ENCODE peak calls at places on chromosomes 6 and 20, in eight cellular contexts. X is ACHN; P is progenitor cell of endocrine pancreas; H is activated T-cell treated with anti-CD3 and anti-CD28 coated beads, Interleukin-2, amount 50 U/mL, for 1 hour; G is NCI-H1105; L is T-helper 17 cell; F is stimulated activated naive CD8-positive, alpha-beta T cell treated with anti-CD3 and anti-CD28 coated beads, Interleukin-15, Interleukin-2, amounts not matched to agents 100 U/mL and 50 U/mL, for 24 hours; N is type B pancreatic cell. V is an unnamed sample.

GRCh38 chr20:58461899-58462298 is 53.3 kb downstream of the APCDD1L start:
- DNase-seq in X (no peak), P (no peak), H (no peak), G (no peak), L (no peak), F (no peak), N (no peak), V (no peak)

GRCh38 chr20:56552911-56553629 is 20.0 kb downstream of the FAM209B start:
- DNase-seq in X (no peak), P (no peak), H (no peak), G (no peak), L (no peak), F (no peak), N (no peak), V (no peak)

GRCh38 chr6:41284726-41285125 is 1.8 kb downstream of the TREM1 start:
- DNase-seq in X (no peak), P (no peak), H (no peak), G (no peak), L (no peak), F (no peak), N (no peak), V (no peak)

GRCh38 chr6:3518356-3518841 is 61.5 kb upstream of the SLC22A23 start:
- DNase-seq in X (no peak), P (no peak), H (no peak), G (no peak), L (no peak), F (no peak), N (no peak), V (no peak)

GRCh38 chr6:167712332-167713087 is 114.2 kb upstream of the AFDN start:
- DNase-seq in X (no peak), P (no peak), H (no peak), G (no peak), L (no peak), F (no peak), N (no peak), V (no peak)

GRCh38 chr6:162856885-162857284 is 129.1 kb downstream of the PACRG start:
- DNase-seq in X (peak; percentile 51), P (no peak), H (no peak), G (peak; percentile 93), L (no peak), F (no peak), N (no peak), V (no peak)

GRCh38 chr6:136315594-136315993 is 25.9 kb upstream of the BCLAF1 start:
- DNase-seq in X (no peak), P (no peak), H (no peak), G (no peak), L (no peak), F (no peak), N (no peak), V (no peak)

GRCh38 chr20:10771435-10772140 is 97.8 kb upstream of the JAG1 start:
- DNase-seq in X (no peak), P (no peak), H (no peak), G (no peak), L (no peak), F (no peak), N (no peak), V (no peak)

GRCh38 chr6:9516207-9516606 is 898.7 kb downstream of the TFAP2A start:
- DNase-seq in X (peak; percentile 90), P (no peak), H (no peak), G (no peak), L (no peak), F (no peak), N (no peak), V (no peak)

GRCh38 chr6:150865043-150865405 is 478 bp upstream of the MTHFD1L start:
- DNase-seq in X (no peak), P (no peak), H (no peak), G (no peak), L (no peak), F (no peak), N (no peak), V (no peak)

GRCh38 chr6:144334150-144334708 is 49.1 kb downstream of the UTRN start:
- DNase-seq in X (no peak), P (no peak), H (peak; percentile 71), G (peak; percentile 65), L (peak; percentile 23), F (peak; percentile 69), N (no peak), V (peak; percentile 55)

GRCh38 chr20:34375977-34376430 is 12.9 kb downstream of the ITCH start:
- DNase-seq in X (peak; percentile 56), P (no peak), H (no peak), G (peak; percentile 33), L (no peak), F (no peak), N (peak; percentile 49), V (no peak)

GRCh38 chr6:150741633-150742200 is 123.8 kb upstream of the MTHFD1L start:
- DNase-seq in X (peak; percentile 3), P (no peak), H (no peak), G (no peak), L (no peak), F (peak; percentile 12), N (no peak), V (no peak)

GRCh38 chr20:43040427-43040826 is 149.3 kb downstream of the PTPRT start:
- DNase-seq in X (peak; percentile 45), P (peak; percentile 55), H (no peak), G (no peak), L (no peak), F (no peak), N (no peak), V (no peak)

GRCh38 chr6:53922571-53922981 is 127.8 kb downstream of the LRRC1 start:
- DNase-seq in X (peak; percentile 30), P (no peak), H (no peak), G (no peak), L (no peak), F (no peak), N (no peak), V (no peak)

GRCh38 chr6:155466546-155466945 is 10.9 kb upstream of the NOX3 start:
- DNase-seq in X (no peak), P (no peak), H (no peak), G (no peak), L (no peak), F (no peak), N (no peak), V (no peak)

GRCh38 chr6:146902846-146903245 is 301.4 kb upstream of the STXBP5 start:
- DNase-seq in X (no peak), P (no peak), H (no peak), G (no peak), L (no peak), F (no peak), N (no peak), V (no peak)

GRCh38 chr6:101001012-101001411 is 119.9 kb upstream of the ASCC3 start:
- DNase-seq in X (no peak), P (no peak), H (no peak), G (no peak), L (no peak), F (no peak), N (no peak), V (no peak)

GRCh38 chr20:25127761-25128537 is 46.0 kb upstream of the VSX1 start:
- DNase-seq in X (no peak), P (no peak), H (no peak), G (no peak), L (no peak), F (no peak), N (no peak), V (no peak)

GRCh38 chr20:43691928-43692524 is 25.1 kb downstream of the MYBL2 start:
- DNase-seq in X (peak; percentile 56), P (peak; percentile 33), H (peak; percentile 51), G (no peak), L (no peak), F (peak; percentile 77), N (no peak), V (peak; percentile 20)

GRCh38 chr20:52251137-52251700 is 59.6 kb upstream of the ZFP64 start:
- DNase-seq in X (no peak), P (no peak), H (no peak), G (no peak), L (no peak), F (no peak), N (no peak), V (no peak)

GRCh38 chr6:32105433-32105832 is 3.7 kb downstream of the TNXB start:
- DNase-seq in X (no peak), P (no peak), H (no peak), G (no peak), L (no peak), F (no peak), N (no peak), V (no peak)

GRCh38 chr20:9454781-9455180 is 59.6 kb upstream of the LAMP5 start:
- DNase-seq in X (no peak), P (no peak), H (no peak), G (no peak), L (no peak), F (no peak), N (no peak), V (no peak)

GRCh38 chr6:150813993-150814359 is 51.5 kb upstream of the MTHFD1L start:
- DNase-seq in X (peak; percentile 11), P (no peak), H (no peak), G (no peak), L (no peak), F (no peak), N (no peak), V (no peak)

GRCh38 chr6:165689699-165690098 is 26.7 kb upstream of the PDE10A start:
- DNase-seq in X (no peak), P (no peak), H (no peak), G (no peak), L (no peak), F (no peak), N (no peak), V (no peak)

GRCh38 chr6:446418-447366 is 55.1 kb downstream of the IRF4 start:
- DNase-seq in X (no peak), P (no peak), H (peak; percentile 89), G (no peak), L (peak; percentile 56), F (peak; percentile 91), N (no peak), V (peak; percentile 88)

GRCh38 chr6:30720738-30721197 is 616 bp downstream of the TUBB start:
- DNase-seq in X (peak; percentile 58), P (peak; percentile 42), H (peak; percentile 70), G (peak; percentile 72), L (peak; percentile 37), F (peak; percentile 77), N (peak; percentile 79), V (no peak)

GRCh38 chr20:9531581-9531980 is 17.2 kb downstream of the LAMP5 start:
- DNase-seq in X (no peak), P (no peak), H (no peak), G (no peak), L (no peak), F (no peak), N (no peak), V (no peak)

GRCh38 chr6:53492860-53493634 is 51.9 kb downstream of the GCLC start:
- DNase-seq in X (peak; percentile 73), P (no peak), H (no peak), G (peak; percentile 21), L (no peak), F (peak; percentile 32), N (no peak), V (peak; percentile 8)

GRCh38 chr6:83265384-83265783 is 72.2 kb downstream of the RWDD2A start:
- DNase-seq in X (peak; percentile 4), P (no peak), H (no peak), G (no peak), L (no peak), F (no peak), N (no peak), V (no peak)

GRCh38 chr6:145964948-145965366 is 799 bp upstream of the SHPRH start:
- DNase-seq in X (no peak), P (no peak), H (no peak), G (no peak), L (no peak), F (no peak), N (no peak), V (no peak)

GRCh38 chr20:53995949-53996348 is 74.4 kb downstream of the BCAS1 start:
- DNase-seq in X (no peak), P (no peak), H (no peak), G (no peak), L (no peak), F (no peak), N (no peak), V (no peak)